ENCODE peak calls at places on chromosomes 13 and 19, in seven cellular contexts. F is right lobe of liver, L is PC-9, D is pancreas, Z is cardiac muscle cell, Q is transverse colon, R is stomach. J is an unnamed sample.

GRCh38 chr19:41928754-41929535 is 696 bp upstream of the ERFL start:
- DNase-seq in F (no peak), L (no peak), D (no peak), Z (no peak), Q (peak; percentile 55), R (no peak), J (no peak)

GRCh38 chr19:4523306-4524110 is 5.2 kb upstream of the PLIN4 start:
- DNase-seq in F (peak; percentile 74), L (peak; percentile 46), D (peak; percentile 56), Z (peak; percentile 70), Q (peak; percentile 59), R (peak; percentile 69), J (no peak)

GRCh38 chr13:24888291-24888931 is 124.4 kb downstream of the RNF17 start:
- DNase-seq in F (no peak), L (no peak), D (no peak), Z (no peak), Q (no peak), R (no peak), J (no peak)

GRCh38 chr13:93235258-93236015 is 8.8 kb downstream of the GPC6 start:
- DNase-seq in F (no peak), L (no peak), D (no peak), Z (no peak), Q (no peak), R (no peak), J (no peak)

GRCh38 chr13:64314286-64314685 is 2898.6 kb upstream of the PCDH20 start:
- DNase-seq in F (no peak), L (no peak), D (no peak), Z (no peak), Q (no peak), R (no peak), J (no peak)

GRCh38 chr13:73767747-73768315 is 366.4 kb downstream of the KLF12 start:
- DNase-seq in F (no peak), L (no peak), D (no peak), Z (no peak), Q (no peak), R (no peak), J (no peak)

GRCh38 chr19:28424662-28425430 is 788.1 kb downstream of the UQCRFS1 start:
- DNase-seq in F (no peak), L (no peak), D (no peak), Z (no peak), Q (no peak), R (no peak), J (no peak)

GRCh38 chr19:18221815-18222725 is 4.2 kb downstream of the PDE4C start:
- DNase-seq in F (no peak), L (no peak), D (no peak), Z (no peak), Q (no peak), R (no peak), J (no peak)

GRCh38 chr13:111484959-111485358 is 164.5 kb downstream of the TEX29 start:
- DNase-seq in F (no peak), L (no peak), D (no peak), Z (no peak), Q (no peak), R (no peak), J (no peak)

GRCh38 chr19:33403221-33403972 is 29.9 kb downstream of the CEBPG start:
- DNase-seq in F (peak; percentile 82), L (no peak), D (peak; percentile 46), Z (no peak), Q (peak; percentile 45), R (peak; percentile 59), J (no peak)

GRCh38 chr19:27762933-27763332 is 1450.0 kb downstream of the UQCRFS1 start:
- DNase-seq in F (no peak), L (no peak), D (no peak), Z (no peak), Q (no peak), R (no peak), J (no peak)

GRCh38 chr19:6481541-6482342 is at the start of gene DENND1C:
- DNase-seq in F (peak; percentile 40), L (no peak), D (no peak), Z (peak; percentile 54), Q (peak; percentile 66), R (peak; percentile 52), J (no peak)

GRCh38 chr19:48900477-48901452 is 653 bp downstream of the NUCB1 start:
- DNase-seq in F (no peak), L (no peak), D (no peak), Z (no peak), Q (no peak), R (no peak), J (no peak)

GRCh38 chr19:42468273-42468796 is 25.6 kb upstream of the CXCL17 start:
- DNase-seq in F (no peak), L (peak; percentile 36), D (no peak), Z (no peak), Q (peak; percentile 68), R (no peak), J (no peak)

GRCh38 chr13:66532146-66532545 is 698.0 kb downstream of the PCDH9 start:
- DNase-seq in F (no peak), L (no peak), D (no peak), Z (no peak), Q (no peak), R (no peak), J (no peak)

GRCh38 chr13:90091611-90092010 is 1255.9 kb upstream of the MIR17HG start:
- DNase-seq in F (no peak), L (no peak), D (no peak), Z (no peak), Q (no peak), R (no peak), J (no peak)

GRCh38 chr13:66266348-66266747 is 963.8 kb downstream of the PCDH9 start:
- DNase-seq in F (no peak), L (no peak), D (no peak), Z (no peak), Q (no peak), R (no peak), J (no peak)

GRCh38 chr19:44552324-44552723 is 22.8 kb upstream of the CEACAM20 start:
- DNase-seq in F (peak; percentile 29), L (peak; percentile 47), D (no peak), Z (peak; percentile 14), Q (peak; percentile 26), R (no peak), J (no peak)

GRCh38 chr19:55341191-55342043 is 1.7 kb downstream of the KMT5C start:
- DNase-seq in F (peak; percentile 72), L (peak; percentile 90), D (peak; percentile 86), Z (peak; percentile 78), Q (peak; percentile 87), R (peak; percentile 77), J (peak; percentile 33)

GRCh38 chr13:110590577-110590976 is 24.8 kb upstream of the NAXD start:
- DNase-seq in F (no peak), L (peak; percentile 93), D (no peak), Z (no peak), Q (no peak), R (peak; percentile 81), J (no peak)

GRCh38 chr13:110363009-110363408 is 55.9 kb downstream of the COL4A2 start:
- DNase-seq in F (no peak), L (no peak), D (no peak), Z (no peak), Q (no peak), R (no peak), J (no peak)

GRCh38 chr13:23770428-23770827 is 118.8 kb downstream of the MIPEP start:
- DNase-seq in F (no peak), L (no peak), D (no peak), Z (no peak), Q (no peak), R (no peak), J (no peak)

DNA sequence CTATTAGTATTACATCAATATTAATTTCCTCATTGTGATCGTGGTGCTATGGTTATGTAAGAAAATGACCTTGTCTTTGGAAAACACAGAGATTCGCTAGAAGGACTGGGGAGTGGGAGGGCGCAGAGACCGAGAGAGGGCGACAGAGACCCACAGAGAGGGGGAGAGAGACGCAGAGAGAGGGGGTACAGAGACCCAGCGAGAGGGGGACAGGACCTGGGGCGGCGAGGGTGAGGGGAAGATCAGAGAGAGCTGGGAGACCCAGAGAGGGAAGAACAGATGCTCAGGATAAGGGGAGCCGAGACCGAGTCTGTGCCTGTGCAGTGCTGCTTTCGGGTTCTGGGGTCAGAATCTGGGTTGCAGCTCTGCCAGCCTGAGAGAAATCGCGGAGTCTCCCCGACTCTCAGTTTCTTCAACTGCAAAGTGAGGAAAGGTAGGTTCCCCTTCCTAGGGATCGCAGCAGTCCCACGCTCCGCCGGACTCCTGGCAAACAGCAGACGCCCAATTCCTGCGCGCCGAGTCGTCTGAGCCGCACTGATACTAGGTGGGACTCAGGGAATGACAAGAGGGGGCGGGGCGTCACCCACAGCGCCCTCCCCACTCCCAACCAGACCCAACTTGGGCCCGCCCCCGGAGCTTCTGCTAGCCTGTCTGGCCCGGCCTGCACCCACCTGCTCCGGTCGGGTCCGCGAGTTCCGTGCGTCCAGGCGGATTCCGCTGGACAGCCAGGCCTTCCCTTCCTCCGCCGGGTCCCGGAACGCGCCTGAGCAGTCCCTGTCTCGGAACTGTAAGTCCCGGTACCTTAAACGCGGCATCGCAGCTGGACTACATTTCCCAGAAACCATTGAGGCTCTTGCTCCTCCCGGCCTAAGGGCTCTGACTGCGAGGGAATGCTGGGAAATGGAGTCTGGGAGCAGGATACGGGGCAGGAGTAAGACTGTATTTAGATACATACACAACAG is 15.3 kb downstream of the IZUMO2 start:
- DNase-seq in F (peak; percentile 90), L (peak; percentile 86), D (peak; percentile 87), Z (peak; percentile 92), Q (peak; percentile 86), R (peak; percentile 87), J (peak; percentile 89)
- TF ChIP-seq CTCF in F (no peak), L (peak; percentile 89), D (no peak), Z (peak; percentile 65), Q (peak; percentile 26), R (peak; percentile 32), J (no peak)

DNA sequence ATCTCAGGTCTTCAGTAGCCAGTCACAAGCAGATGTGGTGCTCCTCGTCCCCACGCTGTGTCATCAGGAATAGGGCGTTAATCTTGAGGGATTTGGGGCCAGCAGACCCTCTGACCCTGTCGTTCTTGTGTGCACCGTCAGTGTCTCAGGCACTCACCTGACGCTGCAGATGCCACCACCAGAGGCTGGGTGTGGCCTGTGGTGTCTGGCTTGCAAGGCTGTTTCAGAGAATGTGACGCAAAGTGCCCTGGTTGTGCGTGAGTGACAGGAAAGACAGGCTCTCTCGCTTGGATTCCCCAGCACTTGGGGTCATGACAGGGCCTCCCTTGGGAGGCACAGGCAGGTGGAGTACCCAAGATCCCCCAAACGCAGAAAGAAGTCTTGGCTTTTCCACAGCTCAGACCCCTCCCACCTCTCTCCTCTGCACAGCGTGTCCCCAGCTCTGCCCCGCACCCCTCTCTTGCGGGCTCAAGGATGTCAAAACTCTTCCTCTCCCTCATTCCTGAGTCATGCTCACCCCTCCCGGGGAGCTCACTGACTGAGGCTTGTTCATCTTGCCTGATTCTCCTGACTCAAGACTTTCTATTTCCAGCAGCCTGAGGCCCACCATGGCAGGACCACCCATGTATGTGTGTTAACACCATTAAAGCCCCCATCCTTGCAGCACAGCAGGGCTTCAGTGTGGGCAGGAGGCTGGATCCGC is 21.0 kb downstream of the DHX34 start:
- DNase-seq in F (no peak), L (peak; percentile 54), D (no peak), Z (no peak), Q (no peak), R (no peak), J (no peak)
- H3K27ac ChIP-seq in F (no peak overlapping the region), L (no peak overlapping the region), D (no peak overlapping the region), Z (no peak overlapping the region), Q (no peak overlapping the region), R (no peak overlapping the region), J (no peak overlapping the region)

GRCh38 chr19:13843104-13843921 is 33.6 kb upstream of the NANOS3 start:
- DNase-seq in F (peak; percentile 59), L (peak; percentile 96), D (peak; percentile 79), Z (peak; percentile 42), Q (peak; percentile 75), R (peak; percentile 78), J (peak; percentile 76)
- H3K4me1 ChIP-seq in F (peaks cover 4% of the 10 kb centered on the region), L (peaks cover 70% of the 10 kb centered on the region), D (peaks cover 36% of the 10 kb centered on the region), Z (peaks cover 35% of the 10 kb centered on the region), Q (peaks cover 31% of the 10 kb centered on the region), R (peaks cover 76% of the 10 kb centered on the region), J (peaks cover 24% of the 10 kb centered on the region)

GRCh38 chr13:50081106-50081898 is 66.1 kb downstream of the KCNRG start:
- DNase-seq in F (peak; percentile 70), L (peak; percentile 37), D (peak; percentile 67), Z (peak; percentile 76), Q (peak; percentile 61), R (peak; percentile 48), J (peak; percentile 47)
- TF ChIP-seq CTCF in F (no peak), L (no peak), D (no peak), Z (peak; percentile 11), Q (peak; percentile 33), R (no peak), J (no peak)

J was measured in prostate gland.